ENCODE peak calls at places on chromosomes 12 and 14, in nine cellular contexts. E is NB4, R is suprapubic skin, N is prostate gland, J is transverse colon, I is right lobe of liver, U is H1, C is IMR-90, K is upper lobe of left lung. D is an unnamed sample.
A peak's percentile ranks its signal among the peaks of the same experiment; 100 is the strongest.

GRCh38 chr12:57761391-57761998 is 5.4 kb downstream of the CYP27B1 start:
- DNase-seq in E (no peak), R (no peak), N (no peak), J (no peak), I (no peak), U (no peak), C (no peak), K (no peak), D (no peak)

GRCh38 chr12:26699237-26699636 is 133.8 kb downstream of the ITPR2 start:
- DNase-seq in E (no peak), R (no peak), N (no peak), J (no peak), I (no peak), U (no peak), C (peak; percentile 53), K (no peak), D (no peak)

GRCh38 chr14:44316647-44317432 is 190.2 kb downstream of the FSCB start:
- DNase-seq in E (peak; percentile 76), R (no peak), N (no peak), J (peak; percentile 30), I (no peak), U (no peak), C (peak; percentile 93), K (no peak), D (no peak)

GRCh38 chr14:75418779-75419768 is 8.7 kb upstream of the JDP2 start:
- DNase-seq in E (peak; percentile 88), R (no peak), N (peak; percentile 39), J (peak; percentile 84), I (no peak), U (peak; percentile 79), C (no peak), K (no peak), D (no peak)

GRCh38 chr12:3538691-3539030 is 47.7 kb downstream of the PRMT8 start:
- DNase-seq in E (no peak), R (peak; percentile 55), N (no peak), J (no peak), I (no peak), U (no peak), C (no peak), K (no peak), D (no peak)

GRCh38 chr14:61530896-61531295 is 164.4 kb upstream of the HIF1A start:
- DNase-seq in E (no peak), R (no peak), N (no peak), J (peak; percentile 41), I (no peak), U (no peak), C (no peak), K (no peak), D (no peak)

GRCh38 chr12:50589650-50590435 is 85.1 kb downstream of the DIP2B start:
- DNase-seq in E (peak; percentile 61), R (no peak), N (no peak), J (no peak), I (no peak), U (no peak), C (peak; percentile 97), K (no peak), D (no peak)

GRCh38 chr12:62862259-62862881 is 72.6 kb downstream of the PPM1H start:
- DNase-seq in E (no peak), R (no peak), N (no peak), J (no peak), I (no peak), U (no peak), C (peak; percentile 57), K (no peak), D (no peak)

GRCh38 chr14:48709277-48709785 is 876.8 kb downstream of the RPS29 start:
- DNase-seq in E (no peak), R (no peak), N (no peak), J (no peak), I (no peak), U (no peak), C (no peak), K (no peak), D (no peak)

GRCh38 chr14:63543826-63544320 is 696 bp upstream of the PPP2R5E start:
- DNase-seq in E (no peak), R (no peak), N (peak; percentile 6), J (no peak), I (no peak), U (no peak), C (no peak), K (no peak), D (no peak)

GRCh38 chr14:63544641-63545234 is 1.6 kb upstream of the PPP2R5E start:
- DNase-seq in E (peak; percentile 34), R (no peak), N (no peak), J (no peak), I (no peak), U (no peak), C (peak; percentile 41), K (no peak), D (no peak)

GRCh38 chr14:63545431-63545830 is 2.3 kb upstream of the PPP2R5E start:
- DNase-seq in E (no peak), R (no peak), N (no peak), J (no peak), I (no peak), U (no peak), C (no peak), K (no peak), D (no peak)

GRCh38 chr14:63542231-63542999 is 762 bp downstream of the PPP2R5E start:
- DNase-seq in E (peak; percentile 36), R (peak; percentile 83), N (peak; percentile 14), J (peak; percentile 36), I (no peak), U (no peak), C (no peak), K (no peak), D (peak; percentile 10)

DNA sequence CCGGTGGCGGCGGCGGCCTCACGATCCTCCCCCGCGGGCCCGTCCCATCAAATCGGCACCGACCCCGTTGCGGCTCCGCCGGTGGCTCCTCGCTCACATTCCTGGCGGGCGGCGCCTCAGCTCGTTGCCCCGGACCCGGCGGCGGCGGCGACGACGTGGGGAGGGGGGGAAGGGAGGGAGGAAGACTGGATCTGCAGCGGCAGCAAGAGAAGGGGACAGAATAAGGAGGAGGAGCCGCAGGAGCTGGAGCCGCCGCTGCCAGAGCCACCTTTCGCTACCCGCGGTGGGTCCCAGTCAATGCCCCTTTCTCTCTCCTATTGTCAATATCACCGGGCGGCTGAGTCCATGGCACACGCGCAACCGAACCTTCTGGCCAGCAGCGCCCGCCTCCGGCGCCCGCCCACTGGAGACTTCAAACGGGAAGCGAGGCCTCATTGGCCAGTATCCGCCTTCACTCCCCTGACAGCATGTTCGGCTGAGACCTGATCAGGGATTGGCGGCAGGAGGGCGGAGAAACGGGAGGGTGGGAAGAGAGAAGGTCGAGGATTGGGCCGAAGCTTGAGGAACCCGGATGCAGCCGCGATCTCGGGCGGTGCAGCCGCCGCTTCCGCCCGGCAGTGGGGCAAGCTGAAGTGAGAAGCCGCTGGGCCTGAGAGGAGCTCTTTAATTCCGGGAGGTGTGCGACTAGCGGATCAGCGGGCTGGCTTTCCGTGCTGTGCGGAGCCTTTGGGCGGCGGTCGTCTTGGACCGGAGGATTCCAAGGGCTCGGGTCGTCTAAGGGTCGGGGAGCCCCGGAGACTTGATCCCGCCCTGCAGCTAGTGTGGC is at the start of gene PPP2R5E:
- DNase-seq in E (peak; percentile 99), R (peak; percentile 98), N (peak; percentile 99), J (peak; percentile 99), I (peak; percentile 98), U (peak; percentile 98), C (peak; percentile 99), K (peak; percentile 97), D (peak; percentile 99)
- TF ChIP-seq POLR2A in E (peak; percentile 72), R (no peak), N (peak; percentile 63), J (peak; percentile 90), I (peak; percentile 87), U (peak; percentile 57), C (peak; percentile 84), K (peak; percentile 94), D (no peak)

GRCh38 chr12:6965714-6966113 is 4.8 kb downstream of the PHB2 start:
- DNase-seq in E (no peak), R (no peak), N (no peak), J (no peak), I (no peak), U (no peak), C (no peak), K (no peak), D (no peak)

GRCh38 chr12:6966351-6966750 is 4.1 kb downstream of the PHB2 start:
- DNase-seq in E (no peak), R (no peak), N (no peak), J (no peak), I (no peak), U (no peak), C (no peak), K (no peak), D (no peak)

GRCh38 chr12:6963741-6964446 is 6.6 kb downstream of the PHB2 start:
- DNase-seq in E (no peak), R (no peak), N (no peak), J (no peak), I (no peak), U (no peak), C (no peak), K (no peak), D (no peak)

GRCh38 chr12:6964605-6965025 is 5.8 kb downstream of the PHB2 start:
- DNase-seq in E (no peak), R (no peak), N (no peak), J (no peak), I (no peak), U (no peak), C (no peak), K (no peak), D (no peak)

GRCh38 chr12:6965026-6965661 is 5.3 kb downstream of the PHB2 start:
- DNase-seq in E (peak; percentile 91), R (peak; percentile 95), N (peak; percentile 94), J (peak; percentile 95), I (peak; percentile 87), U (no peak), C (peak; percentile 82), K (no peak), D (peak; percentile 90)
- TF ChIP-seq POLR2A in E (no peak), R (no peak), N (peak; percentile 38), J (peak; percentile 59), I (no peak), U (no peak), C (no peak), K (peak; percentile 30), D (no peak)

GRCh38 chr14:64986578-64987571 is at the start of gene FNTB:
- DNase-seq in E (peak; percentile 97), R (peak; percentile 97), N (peak; percentile 97), J (peak; percentile 96), I (peak; percentile 98), U (peak; percentile 90), C (peak; percentile 97), K (peak; percentile 98), D (peak; percentile 95)
- TF ChIP-seq POLR2A in E (peak; percentile 69), R (no peak), N (peak; percentile 74), J (peak; percentile 75), I (peak; percentile 53), U (no peak), C (peak; percentile 21), K (peak; percentile 70), D (no peak)

DNA sequence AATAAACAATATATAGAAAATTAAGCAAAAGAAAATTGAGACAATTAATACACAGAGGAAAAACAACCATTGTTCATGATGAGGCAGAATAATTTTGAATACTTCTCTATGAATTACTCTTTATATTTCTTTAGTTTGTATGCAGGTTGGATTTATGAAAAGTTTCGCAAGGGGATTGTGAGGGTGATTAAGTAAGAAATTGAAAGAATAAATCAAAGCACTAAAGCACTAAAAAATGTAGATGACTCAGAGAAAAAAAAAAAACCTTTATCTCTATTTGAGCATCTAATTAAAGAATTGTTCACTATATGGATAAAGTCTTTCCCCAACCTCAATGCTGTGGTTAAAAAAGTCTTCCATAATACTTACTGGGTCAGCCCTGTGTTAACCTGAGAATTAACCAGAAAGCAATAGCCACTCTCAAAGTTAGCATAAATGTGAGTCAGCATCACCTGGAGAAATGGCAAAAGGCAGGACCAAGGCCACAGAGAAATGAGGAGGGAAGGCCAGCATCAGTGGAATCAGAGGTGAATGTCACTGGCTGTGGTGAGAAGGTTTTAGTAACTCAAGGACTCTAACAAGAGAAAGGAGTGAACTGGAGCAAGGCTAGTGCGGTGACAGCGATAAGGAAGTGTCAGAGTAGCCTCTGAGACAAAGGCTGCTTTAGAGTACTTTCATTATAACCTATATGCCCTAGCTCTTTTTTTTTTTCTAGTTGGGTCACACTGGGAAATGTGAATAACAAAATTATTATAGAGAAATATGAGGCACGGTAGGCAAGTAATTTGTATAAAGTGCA is 310.4 kb downstream of the KCNC2 start:
- DNase-seq in E (no peak), R (no peak), N (no peak), J (no peak), I (no peak), U (no peak), C (no peak), K (no peak), D (no peak)
- TF ChIP-seq POLR2A in E (no peak), R (no peak), N (no peak), J (no peak), I (no peak), U (no peak), C (no peak), K (no peak), D (no peak)

D was measured in heart left ventricle.